ENCODE peak calls at places on chromosomes 16 and 17, in seven cellular contexts. One of them, this sample, is unnamed.

GRCh38 chr17:63126607-63127006 is 160.6 kb downstream of the TANC2 start:
- DNase-seq in GM10248: no peak
- DNase-seq in astrocyte of the spinal cord: no peak
- DNase-seq in fibroblast of lung: no peak
- DNase-seq in heart right ventricle: no peak
- DNase-seq in cardiac muscle cell: no peak
- DNase-seq in ovary: no peak
- DNase-seq in this sample: no peak

GRCh38 chr16:54164789-54165173 is 121.8 kb downstream of the IRX3 start:
- DNase-seq in GM10248: no peak
- DNase-seq in astrocyte of the spinal cord: no peak
- DNase-seq in fibroblast of lung: no peak
- DNase-seq in heart right ventricle: no peak
- DNase-seq in cardiac muscle cell: no peak
- DNase-seq in ovary: no peak
- DNase-seq in this sample: no peak

GRCh38 chr17:58969156-58969555 is 137.5 kb downstream of the TRIM37 start:
- DNase-seq in GM10248: no peak
- DNase-seq in astrocyte of the spinal cord: no peak
- DNase-seq in fibroblast of lung: peak
- DNase-seq in heart right ventricle: no peak
- DNase-seq in cardiac muscle cell: no peak
- DNase-seq in ovary: no peak
- DNase-seq in this sample: no peak

GRCh38 chr16:16108759-16109158 is 114.5 kb downstream of the ABCC6 start:
- DNase-seq in GM10248: no peak
- DNase-seq in astrocyte of the spinal cord: no peak
- DNase-seq in fibroblast of lung: peak
- DNase-seq in heart right ventricle: no peak
- DNase-seq in cardiac muscle cell: no peak
- DNase-seq in ovary: no peak
- DNase-seq in this sample: no peak

GRCh38 chr16:75754126-75754525 is 27.8 kb upstream of the CPHXL start:
- DNase-seq in GM10248: no peak
- DNase-seq in astrocyte of the spinal cord: no peak
- DNase-seq in fibroblast of lung: no peak
- DNase-seq in heart right ventricle: no peak
- DNase-seq in cardiac muscle cell: no peak
- DNase-seq in ovary: no peak
- DNase-seq in this sample: no peak

GRCh38 chr16:58176608-58177346 is 21.1 kb downstream of the CSNK2A2 start:
- DNase-seq in GM10248: no peak
- DNase-seq in astrocyte of the spinal cord: no peak
- DNase-seq in fibroblast of lung: no peak
- DNase-seq in heart right ventricle: no peak
- DNase-seq in cardiac muscle cell: no peak
- DNase-seq in ovary: no peak
- DNase-seq in this sample: no peak

GRCh38 chr17:27257031-27257357 is 36.9 kb upstream of the WSB1 start:
- DNase-seq in GM10248: no peak
- DNase-seq in astrocyte of the spinal cord: no peak
- DNase-seq in fibroblast of lung: no peak
- DNase-seq in heart right ventricle: no peak
- DNase-seq in cardiac muscle cell: no peak
- DNase-seq in ovary: no peak
- DNase-seq in this sample: no peak

GRCh38 chr17:10130263-10130662 is 68.1 kb downstream of the GAS7 start:
- DNase-seq in GM10248: no peak
- DNase-seq in astrocyte of the spinal cord: no peak
- DNase-seq in fibroblast of lung: no peak
- DNase-seq in heart right ventricle: no peak
- DNase-seq in cardiac muscle cell: no peak
- DNase-seq in ovary: no peak
- DNase-seq in this sample: no peak

GRCh38 chr17:4381690-4382671 is 15.5 kb upstream of the UBE2G1 start:
- DNase-seq in GM10248: no peak
- DNase-seq in astrocyte of the spinal cord: no peak
- DNase-seq in fibroblast of lung: no peak
- DNase-seq in heart right ventricle: no peak
- DNase-seq in cardiac muscle cell: no peak
- DNase-seq in ovary: no peak
- DNase-seq in this sample: no peak

GRCh38 chr16:70570967-70571570 is 47.5 kb downstream of the SF3B3 start:
- DNase-seq in GM10248: no peak
- DNase-seq in astrocyte of the spinal cord: no peak
- DNase-seq in fibroblast of lung: no peak
- DNase-seq in heart right ventricle: no peak
- DNase-seq in cardiac muscle cell: no peak
- DNase-seq in ovary: no peak
- DNase-seq in this sample: no peak

GRCh38 chr17:45261577-45262515 is at the start of gene SPATA32:
- DNase-seq in GM10248: peak
- DNase-seq in astrocyte of the spinal cord: no peak
- DNase-seq in fibroblast of lung: peak
- DNase-seq in heart right ventricle: peak
- DNase-seq in cardiac muscle cell: peak
- DNase-seq in ovary: peak
- DNase-seq in this sample: peak

GRCh38 chr16:55323637-55324490 is at the start of gene IRX6:
- DNase-seq in GM10248: no peak
- DNase-seq in astrocyte of the spinal cord: no peak
- DNase-seq in fibroblast of lung: no peak
- DNase-seq in heart right ventricle: peak
- DNase-seq in cardiac muscle cell: peak
- DNase-seq in ovary: peak
- DNase-seq in this sample: no peak

GRCh38 chr16:30667361-30667905 is 9.2 kb downstream of the FBRS start:
- DNase-seq in GM10248: no peak
- DNase-seq in astrocyte of the spinal cord: no peak
- DNase-seq in fibroblast of lung: no peak
- DNase-seq in heart right ventricle: no peak
- DNase-seq in cardiac muscle cell: no peak
- DNase-seq in ovary: no peak
- DNase-seq in this sample: no peak

GRCh38 chr16:56950051-56950450 is 11.7 kb upstream of the CETP start:
- DNase-seq in GM10248: no peak
- DNase-seq in astrocyte of the spinal cord: no peak
- DNase-seq in fibroblast of lung: no peak
- DNase-seq in heart right ventricle: no peak
- DNase-seq in cardiac muscle cell: no peak
- DNase-seq in ovary: peak
- DNase-seq in this sample: no peak

GRCh38 chr16:4949986-4950385 is 8.1 kb upstream of the SEC14L5 start:
- DNase-seq in GM10248: no peak
- DNase-seq in astrocyte of the spinal cord: no peak
- DNase-seq in fibroblast of lung: no peak
- DNase-seq in heart right ventricle: no peak
- DNase-seq in cardiac muscle cell: no peak
- DNase-seq in ovary: no peak
- DNase-seq in this sample: no peak

GRCh38 chr17:17042851-17043667 is 802 bp downstream of the MPRIP start:
- DNase-seq in GM10248: no peak
- DNase-seq in astrocyte of the spinal cord: peak
- DNase-seq in fibroblast of lung: peak
- DNase-seq in heart right ventricle: no peak
- DNase-seq in cardiac muscle cell: peak
- DNase-seq in ovary: peak
- DNase-seq in this sample: peak

GRCh38 chr17:56918916-56919315 is 5.1 kb upstream of the TRIM25 start:
- DNase-seq in GM10248: no peak
- DNase-seq in astrocyte of the spinal cord: no peak
- DNase-seq in fibroblast of lung: no peak
- DNase-seq in heart right ventricle: no peak
- DNase-seq in cardiac muscle cell: no peak
- DNase-seq in ovary: no peak
- DNase-seq in this sample: no peak

GRCh38 chr16:59634951-59635350 is 900.8 kb upstream of the GOT2 start:
- DNase-seq in GM10248: no peak
- DNase-seq in astrocyte of the spinal cord: peak
- DNase-seq in fibroblast of lung: peak
- DNase-seq in heart right ventricle: no peak
- DNase-seq in cardiac muscle cell: no peak
- DNase-seq in ovary: no peak
- DNase-seq in this sample: no peak

GRCh38 chr17:31834448-31834847 is 24.6 kb downstream of the COPRS start:
- DNase-seq in GM10248: peak
- DNase-seq in astrocyte of the spinal cord: no peak
- DNase-seq in fibroblast of lung: no peak
- DNase-seq in heart right ventricle: no peak
- DNase-seq in cardiac muscle cell: no peak
- DNase-seq in ovary: no peak
- DNase-seq in this sample: peak

GRCh38 chr17:3964203-3965122 is at the start of gene ATP2A3:
- DNase-seq in GM10248: peak
- DNase-seq in astrocyte of the spinal cord: no peak
- DNase-seq in fibroblast of lung: no peak
- DNase-seq in heart right ventricle: peak
- DNase-seq in cardiac muscle cell: peak
- DNase-seq in ovary: no peak
- DNase-seq in this sample: peak

GRCh38 chr17:61186996-61187395 is 212.6 kb upstream of the TBX2 start:
- DNase-seq in GM10248: no peak
- DNase-seq in astrocyte of the spinal cord: no peak
- DNase-seq in fibroblast of lung: peak
- DNase-seq in heart right ventricle: no peak
- DNase-seq in cardiac muscle cell: peak
- DNase-seq in ovary: no peak
- DNase-seq in this sample: no peak

GRCh38 chr16:9407206-9407758 is 315.8 kb downstream of the HAPSTR1 start:
- DNase-seq in GM10248: no peak
- DNase-seq in astrocyte of the spinal cord: no peak
- DNase-seq in fibroblast of lung: no peak
- DNase-seq in heart right ventricle: no peak
- DNase-seq in cardiac muscle cell: no peak
- DNase-seq in ovary: no peak
- DNase-seq in this sample: no peak

GRCh38 chr17:3959295-3959899 is 4.8 kb downstream of the ATP2A3 start:
- DNase-seq in GM10248: no peak
- DNase-seq in astrocyte of the spinal cord: peak
- DNase-seq in fibroblast of lung: peak
- DNase-seq in heart right ventricle: no peak
- DNase-seq in cardiac muscle cell: no peak
- DNase-seq in ovary: no peak
- DNase-seq in this sample: no peak

GRCh38 chr16:29996773-29997250 is 771 bp downstream of the INO80E start:
- DNase-seq in GM10248: no peak
- DNase-seq in astrocyte of the spinal cord: no peak
- DNase-seq in fibroblast of lung: no peak
- DNase-seq in heart right ventricle: no peak
- DNase-seq in cardiac muscle cell: no peak
- DNase-seq in ovary: no peak
- DNase-seq in this sample: peak

GRCh38 chr17:49836111-49837030 is 11.5 kb downstream of the TAC4 start:
- DNase-seq in GM10248: no peak
- DNase-seq in astrocyte of the spinal cord: peak
- DNase-seq in fibroblast of lung: peak
- DNase-seq in heart right ventricle: no peak
- DNase-seq in cardiac muscle cell: no peak
- DNase-seq in ovary: no peak
- DNase-seq in this sample: no peak

DNA sequence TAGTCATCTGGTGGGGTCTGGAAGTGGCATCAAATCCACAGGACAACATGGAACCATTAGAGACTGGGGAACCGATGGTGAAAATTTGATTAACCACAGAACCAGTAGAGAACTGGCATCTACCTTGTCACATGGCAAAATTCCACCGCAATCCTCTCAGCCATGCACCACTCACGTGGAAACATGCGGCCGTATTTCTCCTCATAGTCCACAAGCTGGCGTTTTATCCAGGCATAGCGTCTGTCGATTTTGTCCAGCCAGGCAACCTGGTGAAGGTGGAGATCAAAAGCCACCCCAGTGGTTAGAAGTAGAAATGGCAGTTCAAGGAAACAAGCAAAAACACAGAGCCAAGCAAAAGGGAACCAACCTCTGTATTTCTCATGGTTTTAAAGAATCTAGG is 87.6 kb downstream of the VPS53 start:
- DNase-seq in GM10248: no peak
- DNase-seq in astrocyte of the spinal cord: no peak
- DNase-seq in fibroblast of lung: no peak
- DNase-seq in heart right ventricle: no peak
- DNase-seq in cardiac muscle cell: no peak
- DNase-seq in ovary: no peak
- DNase-seq in this sample: no peak
- TF ChIP-seq CTCF in GM10248: no peak
- TF ChIP-seq CTCF in astrocyte of the spinal cord: no peak
- TF ChIP-seq CTCF in fibroblast of lung: no peak
- TF ChIP-seq CTCF in heart right ventricle: no peak
- TF ChIP-seq CTCF in cardiac muscle cell: no peak
- TF ChIP-seq CTCF in ovary: no peak
- TF ChIP-seq CTCF in this sample: no peak

GRCh38 chr16:20203277-20203676 is 124.0 kb downstream of the GP2 start:
- DNase-seq in GM10248: no peak
- DNase-seq in astrocyte of the spinal cord: no peak
- DNase-seq in fibroblast of lung: no peak
- DNase-seq in heart right ventricle: no peak
- DNase-seq in cardiac muscle cell: no peak
- DNase-seq in ovary: no peak
- DNase-seq in this sample: no peak
- TF ChIP-seq CTCF in GM10248: no peak
- TF ChIP-seq CTCF in astrocyte of the spinal cord: no peak
- TF ChIP-seq CTCF in fibroblast of lung: no peak
- TF ChIP-seq CTCF in heart right ventricle: no peak
- TF ChIP-seq CTCF in cardiac muscle cell: no peak
- TF ChIP-seq CTCF in ovary: no peak
- TF ChIP-seq CTCF in this sample: no peak

DNA sequence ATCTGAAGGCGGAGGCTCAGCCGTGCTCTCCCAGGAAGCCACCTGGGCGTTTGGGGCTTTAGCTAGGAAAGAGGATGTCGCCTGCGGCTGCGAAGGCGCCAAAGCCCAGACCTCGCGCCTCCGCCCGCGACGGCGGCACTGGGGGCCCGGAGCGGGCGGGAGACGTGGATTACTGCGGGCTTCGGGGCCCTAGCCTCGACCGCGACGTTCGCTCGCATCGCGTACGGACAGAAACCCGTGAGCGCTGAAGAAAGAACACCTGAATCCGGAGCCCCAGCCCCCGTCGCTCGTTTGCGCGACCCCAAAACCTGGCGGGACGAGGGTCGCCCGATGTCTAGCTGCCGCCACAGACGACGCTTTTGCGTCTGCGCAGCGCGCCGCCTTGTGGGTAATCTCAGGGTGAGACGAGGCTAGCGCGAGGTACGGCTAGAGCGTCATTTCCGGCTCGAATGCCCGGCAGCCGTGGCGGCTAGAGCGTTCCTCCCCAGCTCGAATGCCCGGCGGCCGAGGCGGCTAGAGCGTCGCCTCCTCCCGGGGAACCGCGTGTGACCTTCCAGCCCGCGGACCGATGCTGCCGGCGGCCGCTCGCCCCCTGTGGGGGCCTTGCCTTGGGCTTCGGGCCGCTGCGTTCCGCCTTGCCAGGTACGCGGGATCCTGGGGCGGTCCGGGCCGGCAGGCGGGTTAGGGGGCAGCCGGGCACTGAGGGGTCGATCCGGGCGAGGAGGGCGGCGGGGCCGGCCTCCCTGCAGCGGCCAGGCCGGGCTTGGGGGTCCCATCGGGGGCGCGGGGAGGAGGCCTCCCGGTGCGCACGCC is at the start of gene MRPL12:
- DNase-seq in GM10248: peak
- DNase-seq in astrocyte of the spinal cord: peak
- DNase-seq in fibroblast of lung: peak
- DNase-seq in heart right ventricle: peak
- DNase-seq in cardiac muscle cell: peak
- DNase-seq in ovary: peak
- DNase-seq in this sample: peak
- TF ChIP-seq CTCF in GM10248: no peak
- TF ChIP-seq CTCF in astrocyte of the spinal cord: peak
- TF ChIP-seq CTCF in fibroblast of lung: no peak
- TF ChIP-seq CTCF in heart right ventricle: peak
- TF ChIP-seq CTCF in cardiac muscle cell: peak
- TF ChIP-seq CTCF in ovary: peak
- TF ChIP-seq CTCF in this sample: no peak

GRCh38 chr17:14211778-14212177 is 24.9 kb downstream of the CDRT15 start:
- DNase-seq in GM10248: peak
- DNase-seq in astrocyte of the spinal cord: no peak
- DNase-seq in fibroblast of lung: no peak
- DNase-seq in heart right ventricle: peak
- DNase-seq in cardiac muscle cell: no peak
- DNase-seq in ovary: no peak
- DNase-seq in this sample: no peak
- TF ChIP-seq CTCF in GM10248: peak
- TF ChIP-seq CTCF in astrocyte of the spinal cord: peak
- TF ChIP-seq CTCF in fibroblast of lung: peak
- TF ChIP-seq CTCF in heart right ventricle: peak
- TF ChIP-seq CTCF in cardiac muscle cell: peak
- TF ChIP-seq CTCF in ovary: no peak
- TF ChIP-seq CTCF in this sample: no peak

This sample was measured in GM12865.